ENCODE peak calls at places on chromosomes 2 and 18, in five cellular contexts. N, T, R, H and L are unnamed samples. For H3K9me3, the result is how much of the 10 kb centered on the place peaks cover.

GRCh38 chr2:78245394-78246140 is 723.4 kb upstream of the LRRTM4 start:
- DNase-seq in T (no peak), N (no peak), H (no peak), R (no peak), L (no peak)

GRCh38 chr2:75606851-75607798 is 39.5 kb upstream of the MRPL19 start:
- DNase-seq in T (peak), R (no peak), H (no peak), N (no peak), L (no peak)

GRCh38 chr2:171404258-171404657 is 29.5 kb downstream of the METTL8 start:
- DNase-seq in N (no peak), H (no peak), T (peak), R (no peak), L (no peak)

GRCh38 chr2:6352906-6353515 is 512.7 kb downstream of the CMPK2 start:
- DNase-seq in R (peak), T (peak), H (peak), N (no peak), L (peak)

GRCh38 chr2:117957616-117958015 is 56.3 kb downstream of the CCDC93 start:
- DNase-seq in H (no peak), R (no peak), T (no peak), N (no peak), L (no peak)

GRCh38 chr2:122980672-122981071 is 1044.4 kb upstream of the CNTNAP5 start:
- DNase-seq in R (no peak), T (no peak), H (no peak), N (no peak), L (no peak)

GRCh38 chr2:46351388-46352141 is 54.4 kb downstream of the EPAS1 start:
- DNase-seq in N (no peak), T (no peak), R (no peak), H (peak), L (no peak)

GRCh38 chr2:113069676-113070605 is 2.2 kb downstream of the IL1F10 start:
- DNase-seq in N (peak), H (no peak), R (no peak), T (no peak), L (no peak)

GRCh38 chr18:61855992-61856378 is 36.8 kb downstream of the RNF152 start:
- DNase-seq in H (no peak), T (no peak), N (no peak), R (no peak), L (no peak)

GRCh38 chr2:84840306-84840705 is 40.6 kb downstream of the TRABD2A start:
- DNase-seq in T (peak), H (no peak), R (no peak), N (no peak), L (no peak)

GRCh38 chr2:73031725-73032701 is 39.5 kb downstream of the SFXN5 start:
- DNase-seq in H (no peak), R (no peak), N (peak), T (no peak), L (no peak)

GRCh38 chr2:38682008-38682575 is 16.2 kb downstream of the GALM start:
- DNase-seq in T (no peak), R (no peak), H (no peak), N (no peak), L (no peak)

GRCh38 chr2:232333361-232334135 is 45.0 kb upstream of the ALPP start:
- DNase-seq in R (no peak), T (no peak), H (peak), N (no peak), L (no peak)

GRCh38 chr2:108958002-108958401 is 31.0 kb downstream of the EDAR start:
- DNase-seq in R (no peak), N (no peak), H (no peak), T (no peak), L (no peak)

GRCh38 chr2:176281267-176281666 is 12.0 kb downstream of the MTX2 start:
- DNase-seq in N (no peak), T (peak), H (no peak), R (no peak), L (no peak)

DNA sequence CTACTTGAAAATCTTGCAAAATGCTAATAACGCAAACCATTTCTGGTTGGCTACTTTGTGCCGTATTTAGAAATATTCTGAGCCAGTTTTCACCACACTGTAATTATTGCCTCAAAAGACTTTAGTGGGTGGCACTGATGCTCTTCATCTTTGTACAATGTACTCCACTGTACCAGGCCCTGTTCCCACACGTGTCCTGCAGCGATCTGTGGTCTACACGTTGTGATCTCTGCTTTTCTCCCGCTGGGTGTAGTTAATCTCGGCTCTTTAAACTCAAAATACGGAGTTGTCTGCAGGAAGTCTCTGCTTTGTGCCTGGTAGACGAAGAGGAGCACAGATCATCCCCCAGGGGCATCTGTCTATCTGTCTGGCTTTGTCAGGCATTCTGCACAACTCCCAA is 12.1 kb upstream of the GREB1 start:
- DNase-seq in N (no peak), T (no peak), R (no peak), H (no peak), L (no peak)
- H3K4me3 ChIP-seq in N (no peak), T (no peak), R (no peak), H (no peak), L (no peak)

GRCh38 chr2:164655750-164656149 is 34.5 kb upstream of the GRB14 start:
- DNase-seq in N (no peak), H (no peak), T (no peak), R (no peak), L (no peak)

GRCh38 chr2:164657129-164657528 is 35.8 kb upstream of the GRB14 start:
- DNase-seq in N (no peak), R (no peak), T (peak), H (no peak), L (peak)

GRCh38 chr2:164655336-164655735 is 34.1 kb upstream of the GRB14 start:
- DNase-seq in R (no peak), N (no peak), H (no peak), T (no peak), L (no peak)

GRCh38 chr2:164651361-164651760 is 30.1 kb upstream of the GRB14 start:
- DNase-seq in N (no peak), T (no peak), H (no peak), R (no peak), L (no peak)
- H3K9me3 ChIP-seq in N (under half), T (under half), H (under half), R (under half), L (under half)

GRCh38 chr2:216698291-216698690 is 2.9 kb upstream of the IGFBP5 start:
- DNase-seq in T (no peak), R (no peak), N (no peak), H (no peak), L (no peak)
- H3K27ac ChIP-seq in T (peak), R (no peak), N (no peak), H (no peak), L (no peak)

DNA sequence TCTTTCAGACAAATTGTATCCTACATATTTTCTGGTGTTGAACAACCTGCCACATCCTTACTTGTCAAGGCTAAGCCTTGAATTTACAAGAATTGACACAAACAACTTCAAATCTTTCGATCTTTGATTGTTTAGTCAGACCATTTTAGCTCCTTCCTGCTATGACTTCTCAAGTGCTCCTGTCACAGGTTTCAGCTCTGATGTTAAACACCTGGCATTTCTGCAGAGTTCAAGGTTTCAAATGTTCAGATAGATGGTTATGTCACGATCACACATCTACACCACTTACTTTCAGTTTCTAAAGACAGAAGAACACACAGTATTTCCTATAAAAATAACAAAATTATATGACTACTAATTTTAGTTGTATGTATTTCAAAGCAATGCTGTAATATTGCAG is 84.0 kb downstream of the RND3 start:
- DNase-seq in R (no peak), H (no peak), N (no peak), T (no peak), L (no peak)
- H3K4me3 ChIP-seq in R (no peak), H (no peak), N (peak), T (peak), L (peak)

DNA sequence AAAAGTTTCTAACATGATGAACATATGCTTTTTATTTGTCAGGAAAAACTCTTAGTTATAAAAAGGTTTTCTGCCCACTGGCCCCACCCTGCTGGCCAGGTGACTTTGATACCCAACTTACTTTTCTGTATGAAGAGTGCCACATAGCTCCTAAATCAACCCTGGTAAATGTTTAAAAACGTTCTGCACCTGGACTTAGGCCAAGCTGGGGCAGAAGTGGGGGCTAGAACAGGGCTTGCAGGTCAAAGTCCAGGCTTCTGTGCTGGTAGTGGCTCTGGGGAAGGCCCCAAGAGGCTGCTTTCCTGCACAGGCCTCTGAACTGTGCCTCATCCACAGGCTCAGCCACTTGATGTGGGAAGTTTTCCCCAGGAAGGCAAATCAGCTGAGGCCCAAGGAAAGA is 171.7 kb downstream of the ANKRD30B start:
- DNase-seq in N (no peak), T (no peak), R (no peak), H (no peak), L (no peak)
- H3K9me3 ChIP-seq in N (under half), T (under half), R (under half), H (half or more), L (under half)

GRCh38 chr2:239323473-239323872 is 77.3 kb downstream of the HDAC4 start:
- DNase-seq in N (no peak), T (no peak), H (peak), R (no peak), L (no peak)
- H3K27ac ChIP-seq in N (peak), T (no peak), H (no peak), R (no peak), L (no peak)